ENCODE peak calls at places on chromosomes 4 and X, in ten cellular contexts. U is SJCRH30, A is ovary, P is A673, B is GM23248, N is spleen, C is cardiac fibroblast, S is BE2C, G is AG10803, H is tibial artery. Y is an unnamed sample.

GRCh38 chrX:3711331-3711917 is 2.0 kb downstream of the PRKX start:
- DNase-seq in A (no peak), H (peak; percentile 68), S (no peak), C (peak; percentile 9), N (peak; percentile 83), U (peak; percentile 47), B (no peak), P (no peak), G (no peak), Y (no peak)

GRCh38 chr4:81722229-81722900 is 250.7 kb upstream of the RASGEF1B start:
- DNase-seq in S (no peak), H (no peak), N (no peak), B (no peak), G (no peak), P (no peak), A (no peak), U (peak; percentile 92), C (no peak), Y (no peak)

GRCh38 chrX:17375631-17376380 is 806 bp downstream of the NHS start:
- DNase-seq in S (peak; percentile 24), P (no peak), C (peak; percentile 35), H (peak; percentile 64), N (peak; percentile 71), B (peak; percentile 65), U (no peak), A (peak; percentile 48), G (peak; percentile 28), Y (no peak)

GRCh38 chr4:74474345-74475099 is 29.6 kb downstream of the AREG start:
- DNase-seq in S (no peak), B (peak; percentile 54), U (no peak), H (no peak), G (peak; percentile 21), P (no peak), C (peak; percentile 77), A (no peak), N (no peak), Y (no peak)

GRCh38 chrX:13750204-13750603 is 15.7 kb downstream of the OFD1 start:
- DNase-seq in H (no peak), S (peak; percentile 10), N (no peak), A (no peak), U (peak; percentile 79), B (peak; percentile 28), G (peak; percentile 20), C (peak; percentile 67), P (peak; percentile 39), Y (no peak)

GRCh38 chrX:49166914-49167739 is 4.6 kb downstream of the MAGIX start:
- DNase-seq in S (peak; percentile 34), B (peak; percentile 76), A (peak; percentile 77), N (peak; percentile 91), H (peak; percentile 96), P (no peak), G (peak; percentile 86), U (no peak), C (peak; percentile 72), Y (no peak)

GRCh38 chr4:74059161-74059829 is 20.8 kb upstream of the CXCL3 start:
- DNase-seq in N (no peak), A (no peak), P (peak; percentile 10), U (no peak), H (no peak), C (no peak), G (no peak), S (no peak), B (no peak), Y (no peak)

GRCh38 chr4:159434496-159435241 is 331.8 kb downstream of the RAPGEF2 start:
- DNase-seq in U (peak; percentile 13), B (peak; percentile 66), S (no peak), N (no peak), A (no peak), G (peak; percentile 77), C (peak; percentile 28), P (peak; percentile 30), H (no peak), Y (no peak)

GRCh38 chr4:1419708-1420107 is 13.5 kb upstream of the NKX1-1 start:
- DNase-seq in H (no peak), C (no peak), S (no peak), U (no peak), P (no peak), B (no peak), G (no peak), N (peak; percentile 41), A (no peak), Y (no peak)

GRCh38 chr4:4866124-4866832 is 6.8 kb downstream of the MSX1 start:
- DNase-seq in G (no peak), U (no peak), C (no peak), A (no peak), B (no peak), N (peak; percentile 64), H (no peak), P (peak; percentile 44), S (peak; percentile 50), Y (no peak)
- H3K4me3 ChIP-seq in G (peak overlapping the region; percentile 53), U (no peak overlapping the region), C (peak overlapping the region; percentile 19), A (peak overlapping the region; percentile 2), B (peak overlapping the region; percentile 57), N (no peak overlapping the region), H (peak overlapping the region; percentile 36), P (peak overlapping the region; percentile 40), S (peak overlapping the region; percentile 61), Y (peak overlapping the region; percentile 37)

DNA sequence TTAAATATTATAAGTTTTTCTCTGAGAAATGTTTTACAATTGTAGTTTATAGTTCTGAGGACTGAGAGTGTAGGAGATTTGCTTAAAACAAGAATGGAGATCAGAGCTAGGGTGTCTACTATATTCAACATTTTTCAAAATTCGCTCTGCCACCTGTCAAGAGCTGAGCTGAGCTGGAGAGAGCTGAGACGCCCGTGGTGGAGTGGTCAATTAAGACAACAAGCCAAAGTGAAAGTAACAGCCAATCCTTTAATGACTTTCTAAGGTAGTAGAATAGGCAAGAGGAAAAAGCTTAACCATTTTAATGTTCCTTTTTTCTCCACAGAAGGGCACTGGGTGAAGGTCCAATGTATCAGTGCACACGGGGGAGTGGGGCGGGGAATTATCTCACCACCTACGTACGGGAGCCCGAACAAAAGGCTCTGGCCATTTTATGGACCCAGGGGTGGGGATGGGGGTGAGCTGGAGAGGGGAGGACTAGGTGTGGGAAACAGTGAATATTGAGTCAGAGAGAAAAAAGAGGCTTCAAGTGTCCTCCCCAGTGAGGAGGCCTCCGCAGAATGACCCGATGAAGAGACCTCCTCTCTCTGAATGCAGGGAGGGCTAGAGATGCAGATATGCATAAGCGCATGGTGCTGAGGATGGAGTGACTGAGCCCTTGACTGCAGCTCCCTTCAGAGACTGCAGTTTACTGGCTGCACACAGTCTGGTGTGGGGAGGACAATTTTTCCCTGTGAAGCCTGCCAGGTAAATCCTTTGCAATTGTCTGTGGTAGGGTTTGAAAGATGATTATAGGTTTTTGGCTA is 60.8 kb downstream of the SPCS3 start:
- DNase-seq in U (no peak), B (no peak), C (no peak), H (no peak), A (no peak), G (no peak), S (no peak), N (peak; percentile 42), P (no peak), Y (no peak)
- H3K4me3 ChIP-seq in U (no peak overlapping the region), B (no peak overlapping the region), C (no peak overlapping the region), H (no peak overlapping the region), A (no peak overlapping the region), G (no peak overlapping the region), S (no peak overlapping the region), N (peak overlapping the region; percentile 14), P (no peak overlapping the region), Y (peak overlapping the region; percentile 21)

GRCh38 chr4:183876268-183876934 is 28.7 kb upstream of the STOX2 start:
- DNase-seq in H (peak; percentile 93), G (peak; percentile 37), P (peak; percentile 57), C (peak; percentile 58), U (peak; percentile 77), A (peak; percentile 95), B (peak; percentile 66), N (no peak), S (peak; percentile 96), Y (peak; percentile 28)
- H3K4me3 ChIP-seq in H (peak overlapping the region; percentile 43), G (peak overlapping the region; percentile 54), P (peak overlapping the region; percentile 4), C (peak overlapping the region; percentile 35), U (peak overlapping the region; percentile 53), A (peak overlapping the region; percentile 45), B (peak overlapping the region; percentile 50), N (no peak overlapping the region), S (peak overlapping the region; percentile 49), Y (peak overlapping the region; percentile 48)

GRCh38 chr4:176437756-176438155 is 118.0 kb downstream of the SPCS3 start:
- DNase-seq in H (no peak), A (no peak), G (no peak), C (peak; percentile 48), B (no peak), U (peak; percentile 45), P (no peak), S (no peak), N (no peak), Y (no peak)
- H3K4me3 ChIP-seq in H (no peak overlapping the region), A (no peak overlapping the region), G (no peak overlapping the region), C (no peak overlapping the region), B (no peak overlapping the region), U (no peak overlapping the region), P (no peak overlapping the region), S (no peak overlapping the region), N (no peak overlapping the region), Y (no peak overlapping the region)

DNA sequence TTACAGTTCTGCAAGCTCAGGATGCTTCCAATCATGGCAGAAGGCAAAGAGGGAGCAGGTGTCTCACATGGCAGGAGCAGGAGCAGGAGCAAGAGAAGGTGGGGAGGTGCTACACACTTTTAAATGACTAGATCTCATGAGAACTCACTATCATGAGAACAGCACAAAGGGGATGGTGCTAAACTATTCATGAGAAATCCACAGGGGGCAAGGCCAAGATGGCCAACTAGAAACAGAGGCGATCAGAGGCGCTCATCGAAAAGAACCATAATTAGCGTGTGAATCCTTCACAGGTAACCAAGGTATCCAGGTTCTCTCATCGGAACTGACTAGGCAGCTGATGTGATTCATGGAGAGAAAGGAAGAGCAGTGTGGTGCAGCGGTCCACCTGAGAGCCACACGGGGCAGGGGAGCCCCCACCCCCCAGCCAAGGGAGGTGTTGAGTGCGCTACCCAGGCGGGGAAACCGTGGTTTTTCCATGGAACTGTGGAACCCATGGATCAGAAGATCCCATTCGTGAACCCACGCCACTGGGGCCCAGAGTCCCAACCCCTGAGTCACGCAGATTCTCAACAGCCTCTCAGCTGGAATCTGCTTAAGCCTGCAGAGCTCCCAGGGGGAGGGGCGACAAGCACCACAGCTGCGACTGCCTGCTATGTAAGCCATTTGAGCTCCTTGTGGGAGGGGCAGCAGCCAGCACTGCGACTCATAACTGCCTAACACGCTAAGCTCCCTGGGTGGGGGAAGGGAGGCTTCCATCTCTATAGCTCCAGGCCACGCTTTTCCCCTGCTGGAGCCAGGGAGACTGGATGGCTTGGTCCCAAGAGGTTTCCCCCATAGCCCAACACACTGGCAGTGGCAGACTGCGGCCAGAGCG is 46.7 kb downstream of the FGF16 start:
- DNase-seq in A (no peak), H (no peak), G (peak; percentile 69), C (peak; percentile 59), S (peak; percentile 93), N (no peak), P (peak; percentile 92), U (peak; percentile 93), B (peak; percentile 55), Y (no peak)
- H3K4me3 ChIP-seq in A (no peak overlapping the region), H (no peak overlapping the region), G (no peak overlapping the region), C (no peak overlapping the region), S (no peak overlapping the region), N (no peak overlapping the region), P (no peak overlapping the region), U (peak overlapping the region; percentile 28), B (no peak overlapping the region), Y (no peak overlapping the region)

DNA sequence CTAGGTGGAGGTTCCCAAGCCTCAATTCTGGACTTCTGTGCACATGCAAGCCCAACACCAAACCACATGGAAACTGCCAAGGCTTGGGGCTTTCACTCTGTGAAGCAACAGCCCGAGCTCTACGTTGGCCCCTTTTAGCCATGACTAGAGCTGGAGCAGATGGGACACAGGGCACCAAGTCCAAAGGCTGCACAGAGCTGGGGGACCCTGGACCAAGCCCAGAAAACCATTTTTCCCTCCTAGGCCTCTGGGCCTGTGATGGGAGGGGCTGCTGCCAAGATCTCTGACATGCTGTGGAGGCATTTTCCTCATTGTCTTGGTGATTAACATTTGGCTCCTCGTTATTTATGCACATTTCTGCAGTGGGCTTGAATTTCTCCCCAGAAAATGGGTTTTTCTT is 258.7 kb upstream of the ACTRT1 start:
- DNase-seq in B (no peak), N (no peak), C (no peak), P (no peak), U (no peak), A (no peak), G (no peak), H (no peak), S (no peak), Y (no peak)
- H3K4me3 ChIP-seq in B (no peak overlapping the region), N (no peak overlapping the region), C (no peak overlapping the region), P (no peak overlapping the region), U (no peak overlapping the region), A (no peak overlapping the region), G (no peak overlapping the region), H (no peak overlapping the region), S (no peak overlapping the region), Y (no peak overlapping the region)

Y was measured in dorsolateral prefrontal cortex.